ENCODE peak calls at places on chromosome 11, in six cellular contexts. One of them, this sample, is unnamed.

GRCh38 chr11:1336836-1337646 is 27.6 kb upstream of the TOLLIP start:
- DNase-seq in K562: peak
- DNase-seq in endothelial cell of umbilical vein: no peak
- DNase-seq in A549: no peak
- DNase-seq in HepG2: no peak
- DNase-seq in GM12878: no peak
- DNase-seq in this sample: no peak

GRCh38 chr11:66112041-66112491 is 42.0 kb downstream of the PACS1 start:
- DNase-seq in K562: no peak
- DNase-seq in endothelial cell of umbilical vein: no peak
- DNase-seq in A549: no peak
- DNase-seq in HepG2: no peak
- DNase-seq in GM12878: no peak
- DNase-seq in this sample: no peak

GRCh38 chr11:61682093-61682732 is 2.0 kb downstream of the DAGLA start:
- DNase-seq in K562: no peak
- DNase-seq in endothelial cell of umbilical vein: peak
- DNase-seq in A549: no peak
- DNase-seq in HepG2: peak
- DNase-seq in GM12878: no peak
- DNase-seq in this sample: no peak

GRCh38 chr11:75352417-75353206 is 1.2 kb upstream of the ARRB1 start:
- DNase-seq in K562: peak
- DNase-seq in endothelial cell of umbilical vein: no peak
- DNase-seq in A549: no peak
- DNase-seq in HepG2: no peak
- DNase-seq in GM12878: no peak
- DNase-seq in this sample: no peak

GRCh38 chr11:133966924-133967598 is 10.3 kb upstream of the IGSF9B start:
- DNase-seq in K562: peak
- DNase-seq in endothelial cell of umbilical vein: no peak
- DNase-seq in A549: peak
- DNase-seq in HepG2: no peak
- DNase-seq in GM12878: no peak
- DNase-seq in this sample: peak

GRCh38 chr11:206516-207212 is 535 bp downstream of the BET1L start:
- DNase-seq in K562: peak
- DNase-seq in endothelial cell of umbilical vein: peak
- DNase-seq in A549: peak
- DNase-seq in HepG2: no peak
- DNase-seq in GM12878: no peak
- DNase-seq in this sample: peak

GRCh38 chr11:112270551-112271180 is 10.0 kb upstream of the PLET1 start:
- DNase-seq in K562: peak
- DNase-seq in endothelial cell of umbilical vein: no peak
- DNase-seq in A549: no peak
- DNase-seq in HepG2: no peak
- DNase-seq in GM12878: no peak
- DNase-seq in this sample: no peak

GRCh38 chr11:117221775-117222517 is 9.9 kb downstream of the PCSK7 start:
- DNase-seq in K562: no peak
- DNase-seq in endothelial cell of umbilical vein: no peak
- DNase-seq in A549: no peak
- DNase-seq in HepG2: no peak
- DNase-seq in GM12878: no peak
- DNase-seq in this sample: no peak

GRCh38 chr11:62273789-62274275 is 3.9 kb downstream of the SCGB2A2 start:
- DNase-seq in K562: no peak
- DNase-seq in endothelial cell of umbilical vein: no peak
- DNase-seq in A549: no peak
- DNase-seq in HepG2: peak
- DNase-seq in GM12878: no peak
- DNase-seq in this sample: peak

GRCh38 chr11:65150513-65151271 is 16.4 kb upstream of the SYVN1 start:
- DNase-seq in K562: peak
- DNase-seq in endothelial cell of umbilical vein: peak
- DNase-seq in A549: peak
- DNase-seq in HepG2: peak
- DNase-seq in GM12878: peak
- DNase-seq in this sample: peak

DNA sequence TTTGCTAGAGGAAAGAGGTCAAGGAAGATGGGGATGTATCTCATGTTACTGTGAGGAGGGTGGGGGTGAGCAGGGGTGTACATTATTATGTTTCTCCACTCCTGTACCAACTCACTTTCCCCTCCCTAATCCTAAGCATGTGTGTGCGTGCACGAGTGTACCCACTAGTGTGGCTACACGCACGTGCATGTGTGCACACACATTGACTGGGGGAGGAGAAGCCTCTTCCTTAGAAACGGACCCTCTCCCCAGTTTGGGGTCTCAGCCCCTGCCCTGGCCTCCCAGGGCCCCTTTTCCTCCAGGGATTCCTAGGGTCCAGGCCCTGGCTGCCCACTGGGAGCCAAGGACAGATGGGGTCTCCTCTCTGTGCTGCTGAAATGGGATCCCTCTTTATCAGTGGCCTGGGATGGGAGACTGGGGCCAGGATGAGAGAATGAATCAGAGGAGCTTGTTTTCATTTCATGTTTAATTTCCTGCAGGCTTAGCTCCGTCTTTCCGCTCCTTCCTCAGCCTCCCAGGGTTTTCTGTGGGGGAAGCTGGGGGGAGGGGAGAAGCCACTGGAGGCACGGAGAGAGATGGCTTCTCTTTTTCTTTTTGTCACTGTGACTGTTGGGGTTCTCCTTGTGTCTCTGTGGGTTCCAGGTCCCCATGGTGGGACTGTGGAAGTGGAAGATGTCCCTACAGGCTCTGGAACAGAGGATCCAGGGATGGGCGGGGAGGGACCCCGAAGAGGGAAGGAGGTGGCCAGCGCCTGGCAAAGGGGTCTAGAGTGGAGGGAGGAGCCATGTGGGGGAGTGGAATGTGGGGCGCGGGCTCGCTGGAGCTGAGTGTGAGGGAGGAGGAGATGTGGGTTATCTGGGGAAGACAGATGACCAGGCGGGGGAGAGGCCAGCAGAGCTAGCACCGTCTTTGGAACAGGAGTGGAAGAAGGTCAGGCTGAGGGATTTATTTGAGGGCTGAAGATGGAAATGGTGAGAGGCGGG is 40.3 kb downstream of the ALX4 start:
- DNase-seq in K562: peak
- DNase-seq in endothelial cell of umbilical vein: peak
- DNase-seq in A549: no peak
- DNase-seq in HepG2: no peak
- DNase-seq in GM12878: no peak
- DNase-seq in this sample: no peak
- H3K4me3 ChIP-seq in K562: peak
- H3K4me3 ChIP-seq in endothelial cell of umbilical vein: no peak
- H3K4me3 ChIP-seq in A549: no peak
- H3K4me3 ChIP-seq in HepG2: no peak
- H3K4me3 ChIP-seq in GM12878: no peak
- H3K4me3 ChIP-seq in this sample: no peak

DNA sequence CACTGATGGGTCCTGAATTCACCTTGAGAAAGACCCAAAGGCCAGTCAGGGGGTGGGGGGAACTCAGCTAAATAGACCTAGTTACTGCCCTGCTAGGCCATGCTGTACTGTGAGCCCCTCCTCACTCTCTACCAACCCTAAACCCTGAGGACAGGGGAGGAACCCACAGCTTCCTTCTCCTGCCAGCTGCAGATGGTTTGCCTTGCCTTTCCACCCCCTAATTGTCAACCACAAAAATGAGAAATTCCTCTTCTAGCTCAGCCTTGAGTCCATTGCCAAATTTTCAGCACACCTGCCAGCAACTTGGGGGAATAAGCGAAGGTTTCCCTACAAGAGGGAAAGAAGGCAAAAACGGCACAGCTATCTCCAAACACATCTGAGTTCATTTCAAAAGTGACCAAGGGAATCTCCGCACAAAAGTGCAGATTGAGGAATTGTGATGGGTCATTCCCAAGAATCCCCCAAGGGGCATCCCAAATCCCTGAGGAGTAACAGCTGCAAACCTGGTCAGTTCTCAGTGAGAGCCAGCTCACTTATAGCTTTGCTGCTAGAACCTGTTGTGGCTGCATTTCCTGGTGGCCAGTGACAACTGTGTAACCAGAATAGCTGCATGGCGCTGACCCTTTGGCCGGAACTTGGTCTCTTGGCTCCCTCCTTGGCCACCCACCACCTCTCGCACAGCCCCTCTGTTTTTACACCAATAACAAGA is 2.4 kb upstream of the TTC36 start:
- DNase-seq in K562: no peak
- DNase-seq in endothelial cell of umbilical vein: no peak
- DNase-seq in A549: no peak
- DNase-seq in HepG2: no peak
- DNase-seq in GM12878: no peak
- DNase-seq in this sample: peak
- TF ChIP-seq MYC in K562: no peak
- TF ChIP-seq MYC in endothelial cell of umbilical vein: no peak
- TF ChIP-seq MYC in A549: no peak
- TF ChIP-seq MYC in HepG2: no peak
- TF ChIP-seq MYC in GM12878: no peak
- TF ChIP-seq MYC in this sample: peak

GRCh38 chr11:68506908-68507307 is 46.4 kb downstream of the PPP6R3 start:
- DNase-seq in K562: no peak
- DNase-seq in endothelial cell of umbilical vein: no peak
- DNase-seq in A549: no peak
- DNase-seq in HepG2: no peak
- DNase-seq in GM12878: no peak
- DNase-seq in this sample: no peak
- TF ChIP-seq CTCF in K562: no peak
- TF ChIP-seq CTCF in endothelial cell of umbilical vein: no peak
- TF ChIP-seq CTCF in A549: no peak
- TF ChIP-seq CTCF in HepG2: no peak
- TF ChIP-seq CTCF in GM12878: no peak
- TF ChIP-seq CTCF in this sample: no peak

GRCh38 chr11:32434116-32434386 is 1.3 kb downstream of the WT1 start:
- DNase-seq in K562: no peak
- DNase-seq in endothelial cell of umbilical vein: no peak
- DNase-seq in A549: no peak
- DNase-seq in HepG2: no peak
- DNase-seq in GM12878: no peak
- DNase-seq in this sample: no peak

GRCh38 chr11:32435947-32436750 is 810 bp upstream of the WT1 start:
- DNase-seq in K562: no peak
- DNase-seq in endothelial cell of umbilical vein: no peak
- DNase-seq in A549: no peak
- DNase-seq in HepG2: no peak
- DNase-seq in GM12878: no peak
- DNase-seq in this sample: peak

GRCh38 chr11:32435511-32435946 is at the start of gene WT1:
- DNase-seq in K562: peak
- DNase-seq in endothelial cell of umbilical vein: no peak
- DNase-seq in A549: peak
- DNase-seq in HepG2: no peak
- DNase-seq in GM12878: no peak
- DNase-seq in this sample: peak

GRCh38 chr11:32434387-32435151 is 770 bp downstream of the WT1 start:
- DNase-seq in K562: peak
- DNase-seq in endothelial cell of umbilical vein: no peak
- DNase-seq in A549: peak
- DNase-seq in HepG2: peak
- DNase-seq in GM12878: no peak
- DNase-seq in this sample: peak

DNA sequence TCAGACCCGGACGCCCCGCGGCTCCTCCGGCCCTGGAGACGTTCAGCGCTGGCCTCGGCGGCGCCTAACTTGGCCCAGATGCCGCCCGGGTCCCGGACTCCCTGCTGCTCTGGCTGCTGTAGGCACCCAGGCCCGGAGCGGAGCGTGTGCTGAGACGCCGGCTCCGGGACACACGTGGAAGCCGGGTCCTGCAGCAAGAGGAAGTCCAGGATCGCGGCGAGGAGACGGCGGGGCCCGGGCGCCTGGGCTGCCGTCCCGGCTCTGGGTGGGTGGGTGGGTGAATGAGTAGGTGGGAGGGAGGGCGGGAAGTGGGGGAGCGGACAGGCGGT is 223 bp downstream of the WT1 start:
- DNase-seq in K562: no peak
- DNase-seq in endothelial cell of umbilical vein: no peak
- DNase-seq in A549: peak
- DNase-seq in HepG2: no peak
- DNase-seq in GM12878: no peak
- DNase-seq in this sample: no peak
- H3K4me3 ChIP-seq in K562: peak
- H3K4me3 ChIP-seq in endothelial cell of umbilical vein: no peak
- H3K4me3 ChIP-seq in A549: peak
- H3K4me3 ChIP-seq in HepG2: peak
- H3K4me3 ChIP-seq in GM12878: no peak
- H3K4me3 ChIP-seq in this sample: peak

GRCh38 chr11:68261006-68261405 is 10.8 kb downstream of the C11orf24 start:
- DNase-seq in K562: no peak
- DNase-seq in endothelial cell of umbilical vein: no peak
- DNase-seq in A549: no peak
- DNase-seq in HepG2: no peak
- DNase-seq in GM12878: no peak
- DNase-seq in this sample: no peak
- TF ChIP-seq MYC in K562: no peak
- TF ChIP-seq MYC in endothelial cell of umbilical vein: no peak
- TF ChIP-seq MYC in A549: no peak
- TF ChIP-seq MYC in HepG2: no peak
- TF ChIP-seq MYC in GM12878: no peak
- TF ChIP-seq MYC in this sample: no peak